ENCODE peak calls at places on chromosomes 13 and 19, in five cellular contexts. One of them, this sample, is unnamed.

GRCh38 chr19:42322305-42322704 is 3.1 kb upstream of the MEGF8 start:
- DNase-seq in foreskin fibroblast: no peak
- DNase-seq in colonic mucosa: no peak
- DNase-seq in thoracic aorta: no peak
- DNase-seq in endodermal cell: no peak
- DNase-seq in this sample: no peak

GRCh38 chr19:50649433-50650391 is at the start of gene C19orf81:
- DNase-seq in colonic mucosa: no peak
- DNase-seq in thoracic aorta: no peak
- DNase-seq in endodermal cell: peak; percentile 93
- DNase-seq in foreskin fibroblast: no peak
- DNase-seq in this sample: no peak

GRCh38 chr19:35174226-35174625 is 19.7 kb downstream of the FXYD5 start:
- DNase-seq in thoracic aorta: no peak
- DNase-seq in foreskin fibroblast: no peak
- DNase-seq in colonic mucosa: no peak
- DNase-seq in endodermal cell: peak; percentile 1
- DNase-seq in this sample: no peak

GRCh38 chr19:43786665-43787064 is 5.9 kb upstream of the KCNN4 start:
- DNase-seq in foreskin fibroblast: no peak
- DNase-seq in colonic mucosa: no peak
- DNase-seq in thoracic aorta: no peak
- DNase-seq in endodermal cell: no peak
- DNase-seq in this sample: no peak

GRCh38 chr19:48348039-48348438 is 15.7 kb downstream of the TMEM143 start:
- DNase-seq in endodermal cell: no peak
- DNase-seq in thoracic aorta: no peak
- DNase-seq in colonic mucosa: no peak
- DNase-seq in foreskin fibroblast: no peak
- DNase-seq in this sample: no peak

GRCh38 chr13:80706164-80706471 is 365.2 kb upstream of the SPRY2 start:
- DNase-seq in foreskin fibroblast: no peak
- DNase-seq in colonic mucosa: no peak
- DNase-seq in thoracic aorta: no peak
- DNase-seq in endodermal cell: no peak
- DNase-seq in this sample: no peak

GRCh38 chr19:30391554-30392551 is 19.7 kb downstream of the ZNF536 start:
- DNase-seq in foreskin fibroblast: no peak
- DNase-seq in endodermal cell: peak; percentile 56
- DNase-seq in thoracic aorta: no peak
- DNase-seq in colonic mucosa: no peak
- DNase-seq in this sample: no peak

GRCh38 chr19:29484876-29485275 is 40.9 kb upstream of the VSTM2B start:
- DNase-seq in colonic mucosa: no peak
- DNase-seq in thoracic aorta: no peak
- DNase-seq in foreskin fibroblast: no peak
- DNase-seq in endodermal cell: peak; percentile 26
- DNase-seq in this sample: no peak

GRCh38 chr19:16326401-16327130 is 1.9 kb downstream of the KLF2 start:
- DNase-seq in endodermal cell: peak; percentile 74
- DNase-seq in thoracic aorta: no peak
- DNase-seq in colonic mucosa: no peak
- DNase-seq in foreskin fibroblast: no peak
- DNase-seq in this sample: no peak

GRCh38 chr13:106867249-106867648 is 299.3 kb upstream of the ARGLU1 start:
- DNase-seq in foreskin fibroblast: no peak
- DNase-seq in colonic mucosa: no peak
- DNase-seq in endodermal cell: no peak
- DNase-seq in thoracic aorta: no peak
- DNase-seq in this sample: no peak

GRCh38 chr19:29526730-29527499 is 1.1 kb downstream of the VSTM2B start:
- DNase-seq in endodermal cell: peak; percentile 74
- DNase-seq in foreskin fibroblast: no peak
- DNase-seq in colonic mucosa: no peak
- DNase-seq in thoracic aorta: no peak
- DNase-seq in this sample: no peak

GRCh38 chr13:112072531-112073244 is 5.7 kb downstream of the SOX1 start:
- DNase-seq in colonic mucosa: no peak
- DNase-seq in thoracic aorta: no peak
- DNase-seq in foreskin fibroblast: no peak
- DNase-seq in endodermal cell: peak; percentile 91
- DNase-seq in this sample: no peak

GRCh38 chr13:110680852-110681251 is 25.1 kb downstream of the CARS2 start:
- DNase-seq in colonic mucosa: no peak
- DNase-seq in endodermal cell: peak; percentile 81
- DNase-seq in thoracic aorta: no peak
- DNase-seq in foreskin fibroblast: no peak
- DNase-seq in this sample: no peak

GRCh38 chr13:106096661-106097092 is 438.8 kb downstream of the EFNB2 start:
- DNase-seq in endodermal cell: no peak
- DNase-seq in foreskin fibroblast: peak; percentile 37
- DNase-seq in colonic mucosa: no peak
- DNase-seq in thoracic aorta: no peak
- DNase-seq in this sample: no peak

GRCh38 chr19:58346961-58347929 is 6.0 kb downstream of the A1BG start:
- DNase-seq in thoracic aorta: no peak
- DNase-seq in colonic mucosa: peak; percentile 37
- DNase-seq in foreskin fibroblast: peak; percentile 74
- DNase-seq in endodermal cell: peak; percentile 94
- DNase-seq in this sample: no peak

GRCh38 chr13:60398949-60399589 is 2.0 kb downstream of the TDRD3 start:
- DNase-seq in foreskin fibroblast: no peak
- DNase-seq in endodermal cell: no peak
- DNase-seq in thoracic aorta: no peak
- DNase-seq in colonic mucosa: peak; percentile 32
- DNase-seq in this sample: no peak

GRCh38 chr13:112447761-112448603 is 71.8 kb downstream of the SPACA7 start:
- DNase-seq in colonic mucosa: peak; percentile 15
- DNase-seq in endodermal cell: peak; percentile 43
- DNase-seq in foreskin fibroblast: no peak
- DNase-seq in thoracic aorta: no peak
- DNase-seq in this sample: no peak

GRCh38 chr13:93328943-93329342 is 102.3 kb downstream of the GPC6 start:
- DNase-seq in colonic mucosa: no peak
- DNase-seq in endodermal cell: no peak
- DNase-seq in foreskin fibroblast: no peak
- DNase-seq in thoracic aorta: no peak
- DNase-seq in this sample: no peak

GRCh38 chr13:24127116-24127631 is 33.3 kb upstream of the SPATA13 start:
- DNase-seq in thoracic aorta: no peak
- DNase-seq in endodermal cell: no peak
- DNase-seq in foreskin fibroblast: no peak
- DNase-seq in colonic mucosa: peak; percentile 82
- DNase-seq in this sample: no peak

GRCh38 chr19:8120636-8121480 is 28.5 kb downstream of the FBN3 start:
- DNase-seq in endodermal cell: peak; percentile 86
- DNase-seq in colonic mucosa: no peak
- DNase-seq in foreskin fibroblast: no peak
- DNase-seq in thoracic aorta: no peak
- DNase-seq in this sample: no peak

GRCh38 chr13:112893570-112894422 is 75.2 kb upstream of the MCF2L start:
- DNase-seq in endodermal cell: peak; percentile 93
- DNase-seq in thoracic aorta: no peak
- DNase-seq in foreskin fibroblast: no peak
- DNase-seq in colonic mucosa: peak; percentile 61
- DNase-seq in this sample: no peak

GRCh38 chr13:77872995-77873394 is 45.6 kb downstream of the EDNRB start:
- DNase-seq in thoracic aorta: no peak
- DNase-seq in endodermal cell: no peak
- DNase-seq in foreskin fibroblast: no peak
- DNase-seq in colonic mucosa: no peak
- DNase-seq in this sample: no peak

GRCh38 chr19:16892868-16893685 is 4.3 kb downstream of the F2RL3 start:
- DNase-seq in thoracic aorta: no peak
- DNase-seq in endodermal cell: no peak
- DNase-seq in foreskin fibroblast: no peak
- DNase-seq in colonic mucosa: no peak
- DNase-seq in this sample: no peak

GRCh38 chr19:13640611-13641010 is 123.7 kb upstream of the MRI1 start:
- DNase-seq in thoracic aorta: no peak
- DNase-seq in endodermal cell: no peak
- DNase-seq in colonic mucosa: no peak
- DNase-seq in foreskin fibroblast: no peak
- DNase-seq in this sample: no peak

GRCh38 chr19:46716013-46716671 is 772 bp downstream of the PRKD2 start:
- DNase-seq in thoracic aorta: no peak
- DNase-seq in foreskin fibroblast: no peak
- DNase-seq in colonic mucosa: peak; percentile 44
- DNase-seq in endodermal cell: peak; percentile 82
- DNase-seq in this sample: no peak

GRCh38 chr19:54030895-54031586 is 32.7 kb downstream of the VSTM1 start:
- DNase-seq in colonic mucosa: no peak
- DNase-seq in thoracic aorta: no peak
- DNase-seq in endodermal cell: peak; percentile 59
- DNase-seq in foreskin fibroblast: peak; percentile 41
- DNase-seq in this sample: no peak

DNA sequence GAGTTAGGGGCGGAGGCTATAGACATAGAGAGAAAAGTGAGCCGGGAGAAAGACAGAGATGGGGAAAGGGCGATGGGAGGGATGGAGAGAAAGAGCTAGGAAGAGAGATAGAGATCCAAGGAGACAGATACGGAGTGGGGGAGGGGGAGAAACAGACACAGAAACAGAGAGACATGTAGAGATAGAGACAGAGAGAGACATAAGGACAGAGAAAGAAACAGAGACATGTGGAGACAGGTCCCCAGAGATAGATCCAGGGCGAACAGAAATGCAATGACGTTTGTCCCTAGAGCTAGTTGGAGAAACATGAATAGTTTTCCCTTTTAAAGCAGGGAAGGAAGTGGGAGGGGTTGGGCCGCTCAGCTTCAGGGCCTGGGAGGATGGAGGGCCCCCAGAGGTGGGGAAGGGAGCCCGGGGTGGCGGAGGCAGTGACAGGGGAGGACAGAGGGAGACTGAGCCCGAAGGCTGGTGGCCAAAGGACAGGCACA is 4.6 kb downstream of the PPP1R14A start:
- DNase-seq in endodermal cell: peak; percentile 54
- DNase-seq in foreskin fibroblast: no peak
- DNase-seq in thoracic aorta: no peak
- DNase-seq in colonic mucosa: no peak
- DNase-seq in this sample: no peak
- H3K4me3 ChIP-seq in endodermal cell: no peak overlapping the region
- H3K4me3 ChIP-seq in foreskin fibroblast: no peak overlapping the region
- H3K4me3 ChIP-seq in thoracic aorta: peak overlapping the region; percentile 90
- H3K4me3 ChIP-seq in colonic mucosa: no peak overlapping the region
- H3K4me3 ChIP-seq in this sample: no peak overlapping the region

GRCh38 chr19:45403781-45404556 is 900 bp downstream of the PPP1R13L start:
- DNase-seq in thoracic aorta: no peak
- DNase-seq in endodermal cell: peak; percentile 97
- DNase-seq in colonic mucosa: peak; percentile 82
- DNase-seq in foreskin fibroblast: no peak
- DNase-seq in this sample: no peak
- TF ChIP-seq CTCF in thoracic aorta: peak; percentile 30
- TF ChIP-seq CTCF in endodermal cell: peak; percentile 83
- TF ChIP-seq CTCF in colonic mucosa: peak; percentile 41
- TF ChIP-seq CTCF in foreskin fibroblast: peak; percentile 67
- TF ChIP-seq CTCF in this sample: peak; percentile 58

GRCh38 chr19:407501-408440 is 1.2 kb downstream of the C2CD4C start:
- DNase-seq in foreskin fibroblast: no peak
- DNase-seq in colonic mucosa: no peak
- DNase-seq in thoracic aorta: no peak
- DNase-seq in endodermal cell: peak; percentile 53
- DNase-seq in this sample: no peak

GRCh38 chr19:408441-409005 is 424 bp downstream of the C2CD4C start:
- DNase-seq in endodermal cell: peak; percentile 67
- DNase-seq in thoracic aorta: no peak
- DNase-seq in colonic mucosa: no peak
- DNase-seq in foreskin fibroblast: no peak
- DNase-seq in this sample: no peak

GRCh38 chr19:409006-409514 is at the start of gene C2CD4C:
- DNase-seq in endodermal cell: peak; percentile 76
- DNase-seq in foreskin fibroblast: no peak
- DNase-seq in colonic mucosa: no peak
- DNase-seq in thoracic aorta: no peak
- DNase-seq in this sample: no peak

GRCh38 chr19:410243-410781 is 1.4 kb upstream of the C2CD4C start:
- DNase-seq in colonic mucosa: no peak
- DNase-seq in endodermal cell: no peak
- DNase-seq in foreskin fibroblast: no peak
- DNase-seq in thoracic aorta: no peak
- DNase-seq in this sample: no peak

DNA sequence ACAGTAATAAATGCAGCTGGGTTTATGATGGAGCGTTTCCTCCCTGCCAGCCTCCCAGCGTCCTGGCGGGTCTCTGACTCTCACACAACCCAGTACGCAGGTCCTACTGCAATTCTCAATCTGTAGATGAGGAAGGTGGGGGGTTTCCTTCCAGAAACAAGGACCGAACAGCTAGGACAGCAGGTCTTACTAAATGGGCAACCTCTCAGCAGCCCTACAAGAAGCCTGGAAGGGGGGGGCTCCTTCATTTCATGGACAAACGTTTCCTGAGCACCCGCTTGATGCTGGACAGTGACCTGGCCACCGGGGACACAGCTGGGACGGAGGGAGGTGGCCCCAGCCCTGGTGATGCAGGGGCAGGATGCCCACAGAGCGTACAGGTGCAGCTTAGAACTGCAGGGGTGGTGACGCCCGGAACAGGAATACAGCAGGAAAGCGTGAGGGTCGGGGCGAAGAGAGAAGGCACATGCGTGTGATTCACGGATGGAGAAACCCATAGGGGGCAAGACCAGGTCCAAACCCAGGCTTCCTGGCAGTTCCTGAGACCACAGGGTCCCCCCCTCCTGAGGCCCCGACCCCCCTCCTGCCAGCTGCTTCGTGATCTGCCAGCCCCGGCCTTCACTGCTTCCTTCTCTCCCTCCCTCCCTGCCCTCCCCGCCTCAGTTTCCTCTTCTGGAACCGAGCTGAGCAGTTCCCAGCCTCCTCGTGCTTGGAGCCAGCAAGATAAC is 732 bp upstream of the C2CD4C start:
- DNase-seq in foreskin fibroblast: no peak
- DNase-seq in colonic mucosa: no peak
- DNase-seq in endodermal cell: peak; percentile 69
- DNase-seq in thoracic aorta: no peak
- DNase-seq in this sample: no peak
- H3K4me3 ChIP-seq in foreskin fibroblast: no peak overlapping the region
- H3K4me3 ChIP-seq in colonic mucosa: peak overlapping the region; percentile 25
- H3K4me3 ChIP-seq in endodermal cell: peak overlapping the region; percentile 82
- H3K4me3 ChIP-seq in thoracic aorta: peak overlapping the region; percentile 70
- H3K4me3 ChIP-seq in this sample: no peak overlapping the region

GRCh38 chr13:27728271-27728670 is 64.0 kb upstream of the GSX1 start:
- DNase-seq in endodermal cell: peak; percentile 60
- DNase-seq in foreskin fibroblast: no peak
- DNase-seq in colonic mucosa: no peak
- DNase-seq in thoracic aorta: no peak
- DNase-seq in this sample: no peak
- TF ChIP-seq CTCF in endodermal cell: peak; percentile 50
- TF ChIP-seq CTCF in foreskin fibroblast: no peak
- TF ChIP-seq CTCF in colonic mucosa: no peak
- TF ChIP-seq CTCF in thoracic aorta: no peak
- TF ChIP-seq CTCF in this sample: no peak

This sample was measured in HFF-Myc.